ENCODE peak calls at places on chromosomes 12 and 14, in four cellular contexts. One of them, this sample, is unnamed.

GRCh38 chr14:64942531-64943111 is at the start of gene GPX2:
- DNase-seq in K562: no peak
- DNase-seq in endothelial cell of umbilical vein: no peak
- DNase-seq in HepG2: peak
- DNase-seq in this sample: no peak

GRCh38 chr12:116731801-116732200 is 6.1 kb downstream of the SPRING1 start:
- DNase-seq in K562: no peak
- DNase-seq in endothelial cell of umbilical vein: no peak
- DNase-seq in HepG2: no peak
- DNase-seq in this sample: no peak

GRCh38 chr14:74551903-74552371 is 58.4 kb downstream of the ISCA2 start:
- DNase-seq in K562: no peak
- DNase-seq in endothelial cell of umbilical vein: no peak
- DNase-seq in HepG2: no peak
- DNase-seq in this sample: no peak

GRCh38 chr14:22923746-22924145 is 4.8 kb upstream of the RBM23 start:
- DNase-seq in K562: no peak
- DNase-seq in endothelial cell of umbilical vein: no peak
- DNase-seq in HepG2: no peak
- DNase-seq in this sample: no peak

GRCh38 chr12:94180558-94181296 is 32.4 kb downstream of the PLXNC1 start:
- DNase-seq in K562: no peak
- DNase-seq in endothelial cell of umbilical vein: no peak
- DNase-seq in HepG2: peak
- DNase-seq in this sample: no peak

GRCh38 chr12:45302621-45303020 is 86.7 kb downstream of the ANO6 start:
- DNase-seq in K562: no peak
- DNase-seq in endothelial cell of umbilical vein: peak
- DNase-seq in HepG2: no peak
- DNase-seq in this sample: no peak

GRCh38 chr14:98785578-98785977 is 486.4 kb downstream of the BCL11B start:
- DNase-seq in K562: no peak
- DNase-seq in endothelial cell of umbilical vein: no peak
- DNase-seq in HepG2: no peak
- DNase-seq in this sample: no peak

GRCh38 chr12:53805801-53806200 is 54.0 kb upstream of the CISTR start:
- DNase-seq in K562: no peak
- DNase-seq in endothelial cell of umbilical vein: no peak
- DNase-seq in HepG2: no peak
- DNase-seq in this sample: no peak

GRCh38 chr12:122013136-122013535 is 8.5 kb upstream of the BCL7A start:
- DNase-seq in K562: no peak
- DNase-seq in endothelial cell of umbilical vein: no peak
- DNase-seq in HepG2: no peak
- DNase-seq in this sample: no peak

GRCh38 chr14:70907172-70907995 is at the start of gene PCNX1:
- DNase-seq in K562: peak
- DNase-seq in endothelial cell of umbilical vein: peak
- DNase-seq in HepG2: peak
- DNase-seq in this sample: peak

GRCh38 chr14:26008290-26008689 is 589.5 kb downstream of the NOVA1 start:
- DNase-seq in K562: no peak
- DNase-seq in endothelial cell of umbilical vein: peak
- DNase-seq in HepG2: no peak
- DNase-seq in this sample: peak

GRCh38 chr12:56517854-56518253 is 3.8 kb upstream of the RBMS2 start:
- DNase-seq in K562: no peak
- DNase-seq in endothelial cell of umbilical vein: no peak
- DNase-seq in HepG2: peak
- DNase-seq in this sample: no peak

GRCh38 chr12:11732023-11732422 is 82.5 kb downstream of the ETV6 start:
- DNase-seq in K562: no peak
- DNase-seq in endothelial cell of umbilical vein: no peak
- DNase-seq in HepG2: no peak
- DNase-seq in this sample: no peak

GRCh38 chr12:57031228-57031670 is 14.9 kb upstream of the TAC3 start:
- DNase-seq in K562: no peak
- DNase-seq in endothelial cell of umbilical vein: no peak
- DNase-seq in HepG2: peak
- DNase-seq in this sample: no peak

GRCh38 chr14:104794641-104795467 is 694 bp downstream of the AKT1 start:
- DNase-seq in K562: peak
- DNase-seq in endothelial cell of umbilical vein: peak
- DNase-seq in HepG2: no peak
- DNase-seq in this sample: no peak

GRCh38 chr12:77324763-77325468 is 259.5 kb upstream of the E2F7 start:
- DNase-seq in K562: peak
- DNase-seq in endothelial cell of umbilical vein: peak
- DNase-seq in HepG2: peak
- DNase-seq in this sample: peak

GRCh38 chr12:109771746-109772621 is 58.4 kb downstream of the FAM222A start:
- DNase-seq in K562: no peak
- DNase-seq in endothelial cell of umbilical vein: no peak
- DNase-seq in HepG2: no peak
- DNase-seq in this sample: peak

GRCh38 chr12:27899151-27899661 is 73.3 kb downstream of the PTHLH start:
- DNase-seq in K562: no peak
- DNase-seq in endothelial cell of umbilical vein: no peak
- DNase-seq in HepG2: peak
- DNase-seq in this sample: no peak

GRCh38 chr12:91111366-91112321 is at the start of gene LUM:
- DNase-seq in K562: no peak
- DNase-seq in endothelial cell of umbilical vein: peak
- DNase-seq in HepG2: no peak
- DNase-seq in this sample: no peak

GRCh38 chr12:76764856-76765255 is 941 bp downstream of the ZDHHC17 start:
- DNase-seq in K562: no peak
- DNase-seq in endothelial cell of umbilical vein: no peak
- DNase-seq in HepG2: peak
- DNase-seq in this sample: no peak

GRCh38 chr14:80388980-80389711 is 177.8 kb upstream of the DIO2 start:
- DNase-seq in K562: no peak
- DNase-seq in endothelial cell of umbilical vein: no peak
- DNase-seq in HepG2: no peak
- DNase-seq in this sample: no peak

GRCh38 chr12:113805201-113805600 is 160.9 kb downstream of the RBM19 start:
- DNase-seq in K562: no peak
- DNase-seq in endothelial cell of umbilical vein: no peak
- DNase-seq in HepG2: no peak
- DNase-seq in this sample: no peak

GRCh38 chr14:63438065-63438757 is 105.0 kb downstream of the PPP2R5E start:
- DNase-seq in K562: peak
- DNase-seq in endothelial cell of umbilical vein: peak
- DNase-seq in HepG2: peak
- DNase-seq in this sample: no peak

GRCh38 chr12:30463636-30464035 is 232.0 kb downstream of the IPO8 start:
- DNase-seq in K562: no peak
- DNase-seq in endothelial cell of umbilical vein: no peak
- DNase-seq in HepG2: no peak
- DNase-seq in this sample: no peak
- H2AFZ ChIP-seq in K562: peak
- H2AFZ ChIP-seq in endothelial cell of umbilical vein: no peak
- H2AFZ ChIP-seq in HepG2: no peak
- H2AFZ ChIP-seq in this sample: no peak

GRCh38 chr14:61528591-61529021 is 166.7 kb upstream of the HIF1A start:
- DNase-seq in K562: no peak
- DNase-seq in endothelial cell of umbilical vein: no peak
- DNase-seq in HepG2: no peak
- DNase-seq in this sample: no peak
- TF ChIP-seq JUN in K562: no peak
- TF ChIP-seq JUN in endothelial cell of umbilical vein: no peak
- TF ChIP-seq JUN in HepG2: no peak
- TF ChIP-seq JUN in this sample: no peak

GRCh38 chr14:100679170-100679569 is 47.5 kb upstream of the DLK1 start:
- DNase-seq in K562: no peak
- DNase-seq in endothelial cell of umbilical vein: no peak
- DNase-seq in HepG2: no peak
- DNase-seq in this sample: no peak

GRCh38 chr14:100677925-100678765 is 48.5 kb upstream of the DLK1 start:
- DNase-seq in K562: peak
- DNase-seq in endothelial cell of umbilical vein: no peak
- DNase-seq in HepG2: no peak
- DNase-seq in this sample: no peak

GRCh38 chr14:100680439-100681051 is 46.1 kb upstream of the DLK1 start:
- DNase-seq in K562: peak
- DNase-seq in endothelial cell of umbilical vein: no peak
- DNase-seq in HepG2: no peak
- DNase-seq in this sample: no peak

GRCh38 chr14:100681111-100681510 is 45.6 kb upstream of the DLK1 start:
- DNase-seq in K562: no peak
- DNase-seq in endothelial cell of umbilical vein: no peak
- DNase-seq in HepG2: no peak
- DNase-seq in this sample: no peak

GRCh38 chr14:100679707-100680438 is 46.8 kb upstream of the DLK1 start:
- DNase-seq in K562: no peak
- DNase-seq in endothelial cell of umbilical vein: no peak
- DNase-seq in HepG2: peak
- DNase-seq in this sample: no peak
- H2AFZ ChIP-seq in K562: peak
- H2AFZ ChIP-seq in endothelial cell of umbilical vein: no peak
- H2AFZ ChIP-seq in HepG2: no peak
- H2AFZ ChIP-seq in this sample: no peak

GRCh38 chr12:88743946-88744685 is 163.8 kb upstream of the KITLG start:
- DNase-seq in K562: no peak
- DNase-seq in endothelial cell of umbilical vein: no peak
- DNase-seq in HepG2: no peak
- DNase-seq in this sample: no peak
- TF ChIP-seq JUN in K562: no peak
- TF ChIP-seq JUN in endothelial cell of umbilical vein: no peak
- TF ChIP-seq JUN in HepG2: no peak
- TF ChIP-seq JUN in this sample: no peak

This sample was measured in H1.